ENCODE peak calls at places on chromosomes 5 and 9, in seven cellular contexts. V is fibroblast of lung, C is neural progenitor cell, P is HCT116, G is HepG2, X is osteoblast, L is astrocyte. M is an unnamed sample. For H3K36me3, the result is how much of the 10 kb centered on the place peaks cover.

GRCh38 chr9:121321039-121321503 is 49.0 kb downstream of the STOM start:
- DNase-seq in C (no peak), L (peak), P (no peak), V (peak), X (no peak), G (no peak), M (no peak)

GRCh38 chr5:131279209-131279608 is 15.4 kb downstream of the CDC42SE2 start:
- DNase-seq in V (no peak), G (no peak), L (no peak), X (no peak), P (no peak), C (no peak), M (no peak)

GRCh38 chr9:122261469-122261881 is 3.2 kb downstream of the RBM18 start:
- DNase-seq in G (peak), V (peak), C (no peak), L (peak), P (no peak), X (peak), M (peak)

GRCh38 chr9:37036237-37037136 is 2.4 kb upstream of the PAX5 start:
- DNase-seq in P (no peak), X (peak), C (peak), V (peak), L (no peak), G (no peak), M (peak)

GRCh38 chr9:133855802-133856592 is 117.8 kb upstream of the SARDH start:
- DNase-seq in C (no peak), P (no peak), V (peak), X (no peak), G (peak), L (peak), M (no peak)

GRCh38 chr5:54624671-54625583 is 107.4 kb downstream of the SNX18 start:
- DNase-seq in P (no peak), V (no peak), X (peak), G (no peak), L (no peak), C (no peak), M (peak)

GRCh38 chr5:147417133-147417813 is 92.6 kb downstream of the DPYSL3 start:
- DNase-seq in V (peak), X (peak), L (peak), G (no peak), P (no peak), C (no peak), M (peak)

GRCh38 chr5:107870984-107871383 is 200.2 kb upstream of the EFNA5 start:
- DNase-seq in C (no peak), P (no peak), G (no peak), L (no peak), V (no peak), X (no peak), M (no peak)

GRCh38 chr5:103469288-103470065 is 93.1 kb downstream of the NUDT12 start:
- DNase-seq in C (no peak), G (no peak), P (no peak), V (peak), L (peak), X (no peak), M (peak)

GRCh38 chr5:148685520-148686134 is 31.3 kb upstream of the HTR4 start:
- DNase-seq in P (no peak), V (peak), C (no peak), L (peak), G (no peak), X (no peak), M (peak)

GRCh38 chr9:27467486-27467885 is 56.6 kb upstream of the IFNK start:
- DNase-seq in C (peak), X (no peak), P (no peak), V (no peak), L (no peak), G (no peak), M (no peak)

GRCh38 chr9:135294826-135295225 is 184.8 kb upstream of the PPP1R26 start:
- DNase-seq in V (no peak), L (no peak), C (no peak), G (no peak), X (no peak), P (peak), M (no peak)

GRCh38 chr5:152568101-152568500 is 163.0 kb upstream of the NMUR2 start:
- DNase-seq in V (no peak), L (no peak), G (no peak), C (no peak), P (no peak), X (no peak), M (no peak)

GRCh38 chr5:51024263-51024662 is 357.8 kb downstream of the PARP8 start:
- DNase-seq in P (no peak), X (no peak), L (no peak), V (no peak), C (no peak), G (no peak), M (no peak)

GRCh38 chr5:177041936-177042335 is 19.4 kb downstream of the ZNF346 start:
- DNase-seq in L (no peak), C (no peak), G (no peak), X (no peak), V (no peak), P (no peak), M (peak)
- H3K36me3 ChIP-seq in L (under half), C (under half), G (under half), X (under half), V (under half), P (under half), M (under half)

GRCh38 chr9:33229359-33230120 is 10.4 kb upstream of the SPINK4 start:
- DNase-seq in X (no peak), P (peak), G (peak), V (no peak), L (no peak), C (no peak), M (no peak)

GRCh38 chr9:33227013-33227398 is 13.0 kb upstream of the SPINK4 start:
- DNase-seq in V (no peak), L (no peak), P (no peak), X (no peak), C (no peak), G (no peak), M (no peak)

GRCh38 chr9:33228606-33229005 is 11.4 kb upstream of the SPINK4 start:
- DNase-seq in V (no peak), P (no peak), L (no peak), G (no peak), C (no peak), X (no peak), M (no peak)

GRCh38 chr9:33225319-33226152 is 14.4 kb upstream of the SPINK4 start:
- DNase-seq in G (peak), L (peak), C (peak), P (peak), V (peak), X (no peak), M (peak)

GRCh38 chr9:33227741-33228140 is 12.2 kb upstream of the SPINK4 start:
- DNase-seq in L (no peak), P (no peak), V (no peak), C (no peak), X (no peak), G (no peak), M (no peak)
- H2AFZ ChIP-seq in L (no peak), P (no peak), V (no peak), C (no peak), X (peak), G (no peak), M (no peak)

DNA sequence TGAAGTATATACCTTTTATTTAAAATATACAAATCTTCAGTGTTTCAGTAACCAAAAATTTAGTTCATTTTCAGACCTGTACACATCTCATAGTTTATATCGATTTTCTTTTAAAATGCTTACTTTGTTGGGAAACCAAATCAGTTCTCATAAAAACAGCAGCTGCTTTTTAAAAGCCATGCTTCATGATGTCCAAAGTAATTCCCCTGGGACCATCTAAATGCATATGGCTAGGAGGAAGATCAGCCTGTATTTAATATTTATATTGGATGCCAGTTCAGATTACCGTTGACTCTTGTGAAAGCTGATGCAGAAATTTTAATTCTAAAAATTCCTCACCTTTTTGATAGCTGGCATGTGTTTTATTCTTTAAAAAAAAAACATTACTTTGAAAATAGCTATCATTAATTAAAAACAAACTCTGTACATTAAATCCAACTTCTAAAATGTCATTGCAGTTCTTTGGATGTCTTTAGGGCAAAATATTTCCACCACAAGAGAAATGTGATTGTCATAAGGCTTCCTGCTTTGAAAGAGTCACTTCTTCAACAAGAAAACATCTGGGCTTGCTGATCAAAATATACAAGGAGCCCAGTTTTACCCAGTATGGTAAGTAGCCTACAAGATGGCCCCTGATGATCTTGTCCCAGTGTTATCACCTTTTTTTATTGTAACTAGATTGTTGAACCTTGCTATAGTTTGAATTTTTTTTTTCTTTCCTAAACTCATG is 1242.9 kb upstream of the CDH6 start:
- DNase-seq in L (no peak), P (no peak), V (no peak), X (no peak), C (no peak), G (no peak), M (no peak)
- H3K36me3 ChIP-seq in L (under half), P (under half), V (under half), X (under half), C (under half), G (under half), M (under half)

DNA sequence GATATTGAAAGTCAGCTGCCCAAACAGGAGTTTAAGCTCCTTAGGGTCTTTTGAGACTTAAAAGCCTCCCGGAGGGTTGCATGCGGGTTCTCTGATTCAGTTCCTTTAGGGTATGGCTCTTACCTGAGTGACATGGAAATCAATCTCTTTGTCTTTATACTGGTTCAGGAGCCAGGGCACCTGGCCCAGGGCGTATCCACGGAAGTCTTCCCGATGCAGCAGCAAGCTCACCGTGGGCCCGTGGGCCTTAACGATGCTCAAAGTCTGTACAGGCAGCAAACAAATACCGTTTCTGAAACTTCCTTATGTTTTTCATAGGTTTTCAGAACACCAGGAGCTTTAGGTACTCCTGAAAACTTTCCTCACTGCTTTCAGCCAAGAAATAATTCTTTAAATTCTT is 13.2 kb downstream of the MROH2B start:
- DNase-seq in L (no peak), P (no peak), G (no peak), X (no peak), C (no peak), V (no peak), M (no peak)
- H2AFZ ChIP-seq in L (no peak), P (no peak), G (no peak), X (no peak), C (no peak), V (no peak), M (no peak)

DNA sequence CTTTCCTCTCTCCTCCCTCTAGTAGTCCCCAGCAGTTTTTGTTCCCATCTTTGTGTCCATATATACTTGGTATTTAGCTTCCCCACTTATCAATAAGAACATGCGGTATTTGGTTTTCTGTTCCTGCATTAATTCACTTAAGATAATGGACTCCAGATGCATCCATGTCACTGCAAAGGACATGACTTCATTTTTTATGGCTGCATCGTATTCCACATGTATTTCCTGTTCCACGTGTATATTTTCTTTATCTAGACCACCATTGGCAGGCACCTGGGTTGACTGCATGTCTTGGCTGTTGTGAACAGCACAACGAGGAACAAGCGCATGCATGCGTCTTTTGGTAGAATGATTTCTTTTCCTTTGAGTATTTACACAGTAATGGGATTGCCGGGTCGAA is 6.2 kb downstream of the ZNF79 start:
- DNase-seq in C (no peak), L (no peak), X (no peak), P (no peak), G (no peak), V (no peak), M (no peak)
- H3K36me3 ChIP-seq in C (under half), L (under half), X (half or more), P (under half), G (under half), V (under half), M (under half)